ENCODE peak calls at places on chromosomes 11 and 22, in four cellular contexts. D is AG04450, I is dorsolateral prefrontal cortex, A is colonic mucosa. H is an unnamed sample.
A peak's percentile ranks its signal among the peaks of the same experiment; 100 is the strongest.

GRCh38 chr22:41668971-41669911 is 19.4 kb downstream of the SNU13 start:
- DNase-seq in I (no peak), A (no peak), D (peak; percentile 39), H (peak; percentile 28)

GRCh38 chr11:65912840-65913239 is 6.0 kb downstream of the C11orf68 start:
- DNase-seq in A (no peak), D (no peak), I (no peak), H (peak; percentile 56)

GRCh38 chr11:104183572-104183971 is 19.6 kb upstream of the PDGFD start:
- DNase-seq in A (no peak), D (no peak), I (no peak), H (no peak)

GRCh38 chr22:32951081-32951806 is 106.9 kb downstream of the SYN3 start:
- DNase-seq in I (no peak), A (no peak), D (no peak), H (no peak)

GRCh38 chr11:77027275-77027674 is 6.9 kb upstream of the B3GNT6 start:
- DNase-seq in A (no peak), D (no peak), I (no peak), H (no peak)

GRCh38 chr11:122672892-122673291 is 17.4 kb downstream of the UBASH3B start:
- DNase-seq in D (no peak), A (peak; percentile 23), I (no peak), H (no peak)

GRCh38 chr22:45096256-45096907 is 67.3 kb upstream of the NUP50 start:
- DNase-seq in I (peak; percentile 64), A (peak; percentile 65), D (no peak), H (peak; percentile 29)

GRCh38 chr11:43680521-43681505 is at the start of gene HSD17B12:
- DNase-seq in D (peak; percentile 96), I (peak; percentile 99), A (peak; percentile 99), H (peak; percentile 95)

GRCh38 chr22:33465554-33465953 is 407.4 kb upstream of the SYN3 start:
- DNase-seq in I (no peak), D (no peak), A (no peak), H (no peak)

GRCh38 chr22:43889366-43890253 is 2.2 kb downstream of the PNPLA5 start:
- DNase-seq in A (no peak), D (no peak), I (no peak), H (no peak)

GRCh38 chr11:118929496-118930151 is 3.9 kb upstream of the BCL9L start:
- DNase-seq in I (peak; percentile 71), A (peak; percentile 94), D (no peak), H (no peak)

GRCh38 chr11:22730319-22730718 is 63.9 kb downstream of the GAS2 start:
- DNase-seq in A (no peak), I (no peak), D (no peak), H (no peak)

GRCh38 chr11:76787911-76788596 is 4.9 kb downstream of the TSKU start:
- DNase-seq in D (no peak), A (peak; percentile 52), I (no peak), H (no peak)

GRCh38 chr11:111707039-111707690 is 59.0 kb downstream of the PPP2R1B start:
- DNase-seq in D (peak; percentile 74), I (no peak), A (peak; percentile 43), H (peak; percentile 86)

GRCh38 chr22:33844273-33844672 is 76.0 kb downstream of the LARGE1 start:
- DNase-seq in D (no peak), A (no peak), I (no peak), H (no peak)

GRCh38 chr22:50473855-50474671 is 772 bp downstream of the SBF1 start:
- DNase-seq in D (peak; percentile 20), A (peak; percentile 47), I (no peak), H (no peak)

GRCh38 chr11:19311306-19312030 is 70.7 kb upstream of the E2F8 start:
- DNase-seq in D (peak; percentile 13), A (peak; percentile 78), I (peak; percentile 78), H (peak; percentile 12)

GRCh38 chr11:67563354-67564114 is 20.1 kb upstream of the GSTP1 start:
- DNase-seq in D (peak; percentile 72), A (peak; percentile 79), I (no peak), H (peak; percentile 57)

GRCh38 chr11:103051986-103052385 is 40.0 kb downstream of the DCUN1D5 start:
- DNase-seq in A (no peak), I (no peak), D (peak; percentile 1), H (no peak)

GRCh38 chr11:103051158-103051801 is 40.7 kb downstream of the DCUN1D5 start:
- DNase-seq in I (no peak), A (no peak), D (no peak), H (no peak)

GRCh38 chr11:103053997-103054396 is 38.0 kb downstream of the DCUN1D5 start:
- DNase-seq in I (no peak), A (no peak), D (no peak), H (no peak)

GRCh38 chr11:103055174-103055890 is 36.6 kb downstream of the DCUN1D5 start:
- DNase-seq in A (no peak), D (peak; percentile 16), I (no peak), H (peak; percentile 51)
- TF ChIP-seq CTCF in A (peak; percentile 54), D (peak; percentile 67), I (peak; percentile 71), H (peak; percentile 54)

GRCh38 chr11:93253111-93253510 is 55.3 kb upstream of the SLC36A4 start:
- DNase-seq in D (no peak), I (no peak), A (no peak), H (no peak)

GRCh38 chr11:93248602-93249001 is 50.8 kb upstream of the SLC36A4 start:
- DNase-seq in A (no peak), I (no peak), D (no peak), H (no peak)

GRCh38 chr11:93244018-93244417 is 46.2 kb upstream of the SLC36A4 start:
- DNase-seq in D (no peak), A (no peak), I (no peak), H (no peak)

GRCh38 chr11:93251922-93252321 is 54.1 kb upstream of the SLC36A4 start:
- DNase-seq in D (no peak), I (no peak), A (no peak), H (no peak)

GRCh38 chr11:93249437-93250210 is 51.8 kb upstream of the SLC36A4 start:
- DNase-seq in I (no peak), D (no peak), A (no peak), H (no peak)
- TF ChIP-seq CTCF in I (no peak), D (no peak), A (no peak), H (no peak)

GRCh38 chr11:72088076-72088806 is 7.6 kb downstream of the LRRC51 start:
- DNase-seq in I (no peak), A (no peak), D (no peak), H (no peak)

GRCh38 chr11:72085836-72086475 is 5.3 kb downstream of the LRRC51 start:
- DNase-seq in D (no peak), A (no peak), I (no peak), H (no peak)

DNA sequence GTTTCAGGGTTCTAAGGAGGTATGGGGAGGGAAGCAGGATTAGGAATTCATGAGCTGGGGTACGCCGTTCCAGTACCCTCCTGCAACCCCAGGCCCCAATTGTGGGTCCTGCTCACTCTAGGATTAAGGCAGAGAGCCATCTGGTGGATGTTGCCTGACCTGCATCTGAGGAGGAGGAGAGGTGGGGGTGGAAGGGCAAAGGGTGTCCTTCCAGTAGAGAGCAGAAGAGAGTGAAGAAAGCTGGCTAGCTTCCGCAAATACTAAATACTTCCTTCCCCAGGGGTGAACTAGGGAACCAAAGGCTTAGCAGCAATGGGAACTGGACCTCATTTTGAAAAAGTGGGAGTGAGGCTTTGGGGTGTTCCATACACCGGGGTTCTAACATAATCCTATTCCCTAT is 10.6 kb downstream of the LRRC51 start:
- DNase-seq in D (peak; percentile 20), A (peak; percentile 87), I (peak; percentile 75), H (no peak)
- TF ChIP-seq CTCF in D (peak; percentile 90), A (peak; percentile 89), I (peak; percentile 91), H (peak; percentile 92)

DNA sequence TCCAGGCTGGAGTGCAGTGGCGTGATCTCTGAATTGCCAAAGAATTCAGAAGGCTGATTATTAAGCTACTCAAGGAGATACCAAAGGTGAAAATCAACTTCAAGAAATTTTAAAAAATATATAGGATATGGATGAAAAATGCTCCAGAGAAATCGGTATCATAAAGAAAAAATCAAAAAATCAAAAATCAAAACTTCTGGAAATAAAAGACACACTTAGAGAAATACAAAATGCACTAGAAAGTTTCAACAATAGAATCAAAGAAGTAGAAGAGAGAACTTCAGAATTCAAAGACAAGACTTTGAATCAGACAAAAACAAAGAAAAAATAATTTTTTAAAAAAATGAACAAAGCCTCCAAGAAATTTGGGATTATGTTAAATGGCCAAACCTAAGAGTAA is 45.6 kb upstream of the CLTCL1 start:
- DNase-seq in A (no peak), I (no peak), D (no peak), H (no peak)
- TF ChIP-seq CTCF in A (no peak), I (no peak), D (no peak), H (no peak)

DNA sequence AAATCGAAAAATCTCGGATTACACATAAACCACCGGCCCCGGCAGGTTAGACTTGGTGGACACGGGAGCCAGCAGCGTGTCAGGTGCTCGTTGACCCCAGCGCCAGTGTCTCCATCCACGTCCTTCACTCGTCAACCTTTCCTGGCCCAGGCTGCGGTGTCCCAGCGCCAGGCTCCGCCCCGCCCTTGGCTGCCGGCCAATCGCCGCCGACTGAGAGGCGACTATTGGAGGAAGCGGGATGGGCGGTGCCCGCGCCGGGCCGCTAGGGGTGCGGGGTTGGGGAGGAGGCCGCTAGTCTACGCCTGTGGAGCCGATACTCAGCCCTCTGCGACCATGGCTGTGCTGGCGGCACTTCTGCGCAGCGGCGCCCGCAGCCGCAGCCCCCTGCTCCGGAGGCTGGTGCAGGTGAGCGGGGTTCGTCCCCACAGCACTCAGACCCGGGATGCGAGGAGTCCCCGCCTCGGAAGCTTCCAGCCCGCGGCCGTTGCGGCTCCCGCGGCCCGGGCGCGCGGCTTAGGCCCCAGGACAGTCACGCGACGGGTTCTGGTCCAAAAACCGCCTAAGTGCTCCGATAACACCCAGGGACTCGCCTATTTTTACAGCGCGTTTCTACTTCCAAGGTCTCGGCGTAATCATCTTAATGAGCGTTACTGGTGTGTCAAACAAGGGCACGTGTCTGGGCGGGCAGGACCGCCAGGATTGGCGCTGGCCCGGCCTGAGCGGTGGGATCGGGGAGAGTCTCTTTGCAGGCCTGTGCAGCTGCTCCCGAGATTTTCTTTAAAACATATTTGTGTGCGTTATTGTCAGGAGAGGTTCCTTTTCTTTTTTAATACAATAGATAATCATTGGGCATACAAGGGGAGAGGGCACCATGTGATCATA is at the start of gene ACAT1:
- DNase-seq in A (peak; percentile 100), D (peak; percentile 55), I (peak; percentile 92), H (peak; percentile 73)
- TF ChIP-seq CTCF in A (peak; percentile 26), D (peak; percentile 22), I (peak; percentile 49), H (no peak)

GRCh38 chr11:132140056-132140455 is 769.6 kb downstream of the NTM start:
- DNase-seq in A (no peak), D (no peak), I (no peak), H (no peak)
- TF ChIP-seq CTCF in A (no peak), D (no peak), I (no peak), H (no peak)

DNA sequence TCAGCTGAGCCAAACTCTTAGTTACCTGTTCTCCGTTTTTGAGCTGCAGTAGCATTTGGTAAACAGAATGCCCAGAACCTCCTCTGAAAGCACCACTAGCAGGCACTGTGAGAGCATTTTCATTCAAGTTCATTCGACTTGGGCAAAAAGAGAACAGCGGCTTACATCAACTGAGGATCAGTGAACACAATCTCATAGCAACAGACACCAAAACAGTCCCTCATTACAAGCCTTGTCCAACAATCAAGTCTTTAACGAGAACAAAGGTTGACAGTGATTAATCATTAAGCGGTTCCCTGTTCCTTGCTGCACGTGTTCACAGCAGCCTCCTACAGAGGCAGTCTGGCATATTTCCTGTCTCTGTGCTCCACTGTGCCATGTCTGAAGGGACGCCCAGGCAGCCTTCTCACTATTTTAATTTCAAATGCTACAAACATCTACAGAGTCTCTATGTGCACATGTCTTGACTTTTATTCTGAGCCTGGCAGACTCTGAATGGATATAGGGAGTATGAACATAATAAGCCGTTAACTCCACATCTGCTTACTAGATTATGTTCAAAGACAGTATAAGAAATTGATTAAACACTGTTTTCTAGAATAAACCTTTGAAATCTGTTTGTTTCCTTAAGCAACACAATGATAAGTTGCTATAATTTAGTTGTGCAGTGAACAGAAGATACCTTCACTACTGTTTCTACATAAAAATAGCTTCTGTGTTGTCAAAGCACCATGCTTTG is 88.3 kb upstream of the MTMR2 start:
- DNase-seq in I (peak; percentile 60), D (no peak), A (peak; percentile 65), H (peak; percentile 59)
- TF ChIP-seq CTCF in I (peak; percentile 75), D (peak; percentile 68), A (peak; percentile 24), H (peak; percentile 87)